ENCODE peak calls at places on chromosomes 13 and 19, in nine cellular contexts. C is HT1080; A is AG04450; L is GM18507; E is activated T-helper 1 cell treated with Interleukin-2 at 50 U/mL for 16 hours; Q is activated naive CD4-positive, alpha-beta T cell treated with anti-CD3 and anti-CD28 coated beads, Interleukin-2, amount 50 U/mL, for 16 hours; Y is stimulated activated CD8-positive, alpha-beta memory T cell treated with anti-CD3 and anti-CD28 coated beads, Interleukin-15, amount 100 ng/mL, for 24 hours; B is EL; F is HS-27A. S is an unnamed sample.

GRCh38 chr13:80297094-80297493 is 43.8 kb downstream of the SPRY2 start:
- DNase-seq in C (no peak), A (no peak), L (no peak), E (no peak), Q (no peak), Y (no peak), B (no peak), F (no peak), S (no peak)

GRCh38 chr13:91576590-91576989 is 178.2 kb downstream of the GPC5 start:
- DNase-seq in C (peak), A (no peak), L (no peak), E (no peak), Q (no peak), Y (no peak), B (no peak), F (no peak), S (no peak)

GRCh38 chr13:29819157-29819556 is 31.3 kb downstream of the UBL3 start:
- DNase-seq in C (no peak), A (no peak), L (no peak), E (no peak), Q (no peak), Y (no peak), B (no peak), F (no peak), S (no peak)

GRCh38 chr13:113857531-113858195 is 6.2 kb downstream of the GAS6 start:
- DNase-seq in C (no peak), A (no peak), L (no peak), E (no peak), Q (peak), Y (no peak), B (no peak), F (no peak), S (no peak)

GRCh38 chr19:1254081-1254527 is 5.7 kb downstream of the MIDN start:
- DNase-seq in C (no peak), A (no peak), L (no peak), E (no peak), Q (no peak), Y (no peak), B (no peak), F (no peak), S (no peak)

GRCh38 chr19:56683119-56683518 is 11.6 kb upstream of the ZNF835 start:
- DNase-seq in C (no peak), A (no peak), L (no peak), E (no peak), Q (no peak), Y (no peak), B (no peak), F (no peak), S (no peak)

GRCh38 chr19:695350-695949 is at the start of gene PRSS57:
- DNase-seq in C (no peak), A (no peak), L (no peak), E (no peak), Q (no peak), Y (no peak), B (no peak), F (no peak), S (no peak)

GRCh38 chr19:28242317-28242927 is 970.5 kb downstream of the UQCRFS1 start:
- DNase-seq in C (peak), A (no peak), L (no peak), E (no peak), Q (no peak), Y (no peak), B (peak), F (no peak), S (no peak)

GRCh38 chr19:53772943-53773342 is 51.2 kb downstream of the NLRP12 start:
- DNase-seq in C (peak), A (peak), L (no peak), E (no peak), Q (peak), Y (no peak), B (peak), F (peak), S (no peak)

GRCh38 chr13:113406321-113407102 is 42.6 kb upstream of the GRTP1 start:
- DNase-seq in C (no peak), A (no peak), L (no peak), E (no peak), Q (no peak), Y (no peak), B (no peak), F (no peak), S (no peak)

GRCh38 chr13:48492123-48493075 is 40.5 kb downstream of the RCBTB2 start:
- DNase-seq in C (no peak), A (no peak), L (no peak), E (peak), Q (peak), Y (no peak), B (peak), F (no peak), S (no peak)

GRCh38 chr13:111251646-111252448 is 68.6 kb upstream of the TEX29 start:
- DNase-seq in C (peak), A (no peak), L (no peak), E (no peak), Q (no peak), Y (no peak), B (peak), F (no peak), S (peak)

GRCh38 chr19:19568802-19569756 is 31.0 kb downstream of the CILP2 start:
- DNase-seq in C (no peak), A (no peak), L (no peak), E (no peak), Q (no peak), Y (no peak), B (peak), F (no peak), S (peak)

GRCh38 chr13:112901951-112902651 is 66.9 kb upstream of the MCF2L start:
- DNase-seq in C (no peak), A (no peak), L (no peak), E (no peak), Q (no peak), Y (no peak), B (no peak), F (no peak), S (no peak)

GRCh38 chr13:82878536-82878935 is 1003.7 kb downstream of the SLITRK1 start:
- DNase-seq in C (peak), A (no peak), L (no peak), E (no peak), Q (no peak), Y (no peak), B (peak), F (no peak), S (no peak)

GRCh38 chr19:48391100-48392005 is at the start of gene KDELR1:
- DNase-seq in C (peak), A (no peak), L (peak), E (peak), Q (peak), Y (peak), B (peak), F (no peak), S (no peak)

GRCh38 chr13:106291006-106291405 is 244.5 kb downstream of the EFNB2 start:
- DNase-seq in C (peak), A (no peak), L (no peak), E (no peak), Q (no peak), Y (no peak), B (peak), F (no peak), S (peak)